ENCODE peak calls at places on chromosomes 4 and X, in ten cellular contexts. C is cardiac muscle cell, T is AG09309, D is uterus, A is WERI-Rb-1, Q is gastrocnemius medialis, M is PC-9, O is lower leg skin, R is BJ, X is tibial artery. K is an unnamed sample.

GRCh38 chr4:46258436-46258835 is 131.5 kb downstream of the GABRA2 start:
- DNase-seq in C (no peak), T (no peak), D (no peak), A (no peak), Q (no peak), M (no peak), O (no peak), R (no peak), X (no peak), K (no peak)

GRCh38 chr4:138953962-138954371 is 61.6 kb upstream of the NOCT start:
- DNase-seq in C (peak; percentile 96), T (peak; percentile 87), D (peak; percentile 24), A (no peak), Q (no peak), M (peak; percentile 62), O (no peak), R (peak; percentile 85), X (no peak), K (peak; percentile 31)

GRCh38 chr4:148737071-148737470 is 294.9 kb upstream of the NR3C2 start:
- DNase-seq in C (no peak), T (no peak), D (no peak), A (no peak), Q (no peak), M (no peak), O (no peak), R (no peak), X (no peak), K (no peak)

GRCh38 chrX:110123331-110123782 is 120.4 kb downstream of the TMEM164 start:
- DNase-seq in C (peak; percentile 41), T (no peak), D (no peak), A (no peak), Q (no peak), M (no peak), O (no peak), R (no peak), X (no peak), K (no peak)

GRCh38 chr4:173829565-173829964 is 299.5 kb upstream of the HAND2 start:
- DNase-seq in C (no peak), T (no peak), D (no peak), A (no peak), Q (no peak), M (no peak), O (no peak), R (no peak), X (no peak), K (no peak)

GRCh38 chr4:185215261-185215660 is 5.9 kb downstream of the SNX25 start:
- DNase-seq in C (no peak), T (no peak), D (no peak), A (no peak), Q (no peak), M (no peak), O (no peak), R (no peak), X (no peak), K (no peak)

GRCh38 chr4:29423836-29424721 is 1296.1 kb upstream of the PCDH7 start:
- DNase-seq in C (peak; percentile 17), T (peak; percentile 68), D (no peak), A (no peak), Q (no peak), M (no peak), O (no peak), R (peak; percentile 46), X (no peak), K (peak; percentile 7)

GRCh38 chrX:81489987-81490386 is 288.1 kb downstream of the SH3BGRL start:
- DNase-seq in C (no peak), T (no peak), D (no peak), A (no peak), Q (no peak), M (no peak), O (no peak), R (no peak), X (no peak), K (no peak)

GRCh38 chr4:10117424-10118354 is 1.1 kb upstream of the WDR1 start:
- DNase-seq in C (peak; percentile 57), T (no peak), D (peak; percentile 44), A (no peak), Q (peak; percentile 38), M (no peak), O (no peak), R (no peak), X (peak; percentile 75), K (no peak)

GRCh38 chrX:23436875-23437274 is 102.2 kb downstream of the PTCHD1 start:
- DNase-seq in C (peak; percentile 2), T (no peak), D (no peak), A (no peak), Q (no peak), M (no peak), O (no peak), R (no peak), X (no peak), K (no peak)

DNA sequence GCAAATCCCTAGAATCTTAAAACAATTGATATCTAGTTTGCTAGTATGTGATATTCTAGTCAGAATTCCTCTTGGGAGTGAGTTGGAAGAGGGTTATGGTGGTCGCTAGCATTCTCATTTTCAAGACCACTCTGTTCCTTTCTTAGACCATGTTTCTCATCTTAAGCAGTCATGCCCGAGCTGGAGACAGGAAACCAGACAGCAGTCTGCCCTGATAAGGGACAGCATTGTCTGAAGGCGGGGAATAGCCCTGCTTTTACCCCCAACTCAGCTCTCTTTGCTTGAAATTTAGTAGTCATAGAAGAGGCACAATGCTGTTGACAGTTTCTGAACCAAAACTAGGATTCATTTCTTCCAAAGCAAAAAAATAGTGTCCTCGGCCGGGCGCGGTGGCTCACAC is 5.2 kb downstream of the KLF3 start:
- DNase-seq in C (peak; percentile 53), T (no peak), D (no peak), A (no peak), Q (no peak), M (no peak), O (no peak), R (no peak), X (no peak), K (no peak)
- H3K4me3 ChIP-seq in C (no peak overlapping the region), T (no peak overlapping the region), D (no peak overlapping the region), A (no peak overlapping the region), Q (no peak overlapping the region), M (peak overlapping the region; percentile 72), O (no peak overlapping the region), R (no peak overlapping the region), X (no peak overlapping the region), K (no peak overlapping the region)

DNA sequence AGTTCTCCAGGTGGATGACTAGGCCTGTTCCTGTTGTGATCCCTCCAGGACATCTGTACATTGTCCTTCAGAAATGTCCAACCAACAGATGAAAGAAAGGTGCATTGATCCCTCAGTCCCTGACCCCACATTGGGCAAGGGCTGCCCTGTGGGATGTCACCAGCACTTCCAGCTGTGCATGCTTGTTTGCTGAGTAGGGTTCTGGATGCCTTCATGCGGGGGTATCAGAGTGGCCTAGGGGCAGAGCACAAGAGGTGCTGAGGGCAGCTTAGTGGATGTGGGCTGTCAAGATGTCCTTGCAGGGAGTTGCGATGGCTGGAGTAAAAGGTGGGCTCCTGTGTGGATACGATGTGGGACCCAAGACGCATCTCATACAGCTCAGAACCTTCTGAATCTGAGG is 112.5 kb downstream of the PALLD start:
- DNase-seq in C (no peak), T (no peak), D (no peak), A (no peak), Q (no peak), M (no peak), O (no peak), R (no peak), X (no peak), K (no peak)
- H3K4me3 ChIP-seq in C (no peak overlapping the region), T (no peak overlapping the region), D (no peak overlapping the region), A (no peak overlapping the region), Q (no peak overlapping the region), M (no peak overlapping the region), O (no peak overlapping the region), R (no peak overlapping the region), X (no peak overlapping the region), K (no peak overlapping the region)

GRCh38 chrX:153966283-153966688 is 5.3 kb downstream of the HCFC1 start:
- DNase-seq in C (no peak), T (no peak), D (peak; percentile 39), A (no peak), Q (peak; percentile 81), M (no peak), O (no peak), R (no peak), X (peak; percentile 81), K (no peak)

GRCh38 chrX:153968754-153969124 is 2.9 kb downstream of the HCFC1 start:
- DNase-seq in C (no peak), T (no peak), D (no peak), A (peak; percentile 79), Q (peak; percentile 73), M (no peak), O (no peak), R (no peak), X (no peak), K (no peak)

GRCh38 chrX:153968255-153968654 is 3.4 kb downstream of the HCFC1 start:
- DNase-seq in C (no peak), T (no peak), D (no peak), A (no peak), Q (no peak), M (no peak), O (no peak), R (no peak), X (no peak), K (no peak)

GRCh38 chrX:153966841-153967535 is 4.6 kb downstream of the HCFC1 start:
- DNase-seq in C (no peak), T (no peak), D (no peak), A (no peak), Q (no peak), M (no peak), O (no peak), R (no peak), X (no peak), K (no peak)

DNA sequence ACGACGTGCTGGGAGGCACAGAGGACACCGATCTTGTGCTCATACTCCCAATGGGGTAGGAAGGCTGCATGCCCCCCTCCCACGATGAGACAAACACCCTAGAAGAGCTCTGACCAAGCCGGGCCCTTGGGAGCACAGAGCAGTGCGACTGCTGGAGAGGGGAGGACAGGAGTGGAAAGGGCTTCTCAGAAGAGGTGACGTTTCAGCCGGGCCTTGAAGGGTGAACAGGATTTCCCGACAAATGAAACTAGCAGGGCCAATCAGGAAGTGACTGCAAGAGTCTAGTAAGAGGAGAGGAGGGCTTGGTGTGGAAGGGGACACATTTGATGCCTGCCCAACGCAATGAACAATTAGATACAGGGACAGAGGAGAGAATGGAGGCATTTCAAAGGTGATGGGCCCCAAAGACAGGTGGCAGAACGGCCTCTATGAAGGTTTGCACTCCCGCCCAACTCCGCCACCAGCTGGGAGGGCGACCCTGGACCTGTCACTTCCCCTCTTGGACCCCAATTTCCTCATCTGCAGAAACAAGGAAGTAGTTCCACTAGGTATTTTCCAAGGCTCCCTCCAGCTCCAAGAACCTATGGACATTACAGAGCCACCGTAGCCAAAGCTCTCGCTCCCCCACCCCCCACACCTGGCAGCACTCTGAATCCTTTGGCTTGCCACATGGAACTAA is 3.9 kb downstream of the HCFC1 start:
- DNase-seq in C (no peak), T (no peak), D (no peak), A (no peak), Q (no peak), M (no peak), O (no peak), R (no peak), X (no peak), K (no peak)
- H3K4me3 ChIP-seq in C (no peak overlapping the region), T (no peak overlapping the region), D (no peak overlapping the region), A (no peak overlapping the region), Q (no peak overlapping the region), M (no peak overlapping the region), O (no peak overlapping the region), R (no peak overlapping the region), X (no peak overlapping the region), K (peak overlapping the region; percentile 73)

DNA sequence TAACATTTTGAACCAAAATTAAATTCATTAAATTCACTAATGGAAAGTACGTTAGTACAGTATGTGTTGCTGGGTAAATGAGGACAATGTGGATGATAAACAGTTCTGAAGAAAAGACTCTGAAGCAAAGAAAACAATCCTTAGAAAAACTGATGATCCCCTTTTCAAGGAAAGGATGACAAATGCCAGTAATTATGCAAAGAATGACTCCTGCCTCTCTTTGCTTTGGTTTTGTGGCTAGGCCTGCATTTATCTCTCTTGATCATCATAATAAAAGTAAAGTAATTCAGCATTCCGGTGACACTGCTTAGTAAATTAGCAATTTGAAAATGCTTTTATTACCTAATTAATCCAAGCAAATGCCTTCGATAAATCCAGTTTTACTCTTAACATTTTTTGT is 652.2 kb upstream of the DIPK2B start:
- DNase-seq in C (no peak), T (no peak), D (no peak), A (no peak), Q (no peak), M (peak; percentile 48), O (no peak), R (no peak), X (no peak), K (no peak)
- H3K4me3 ChIP-seq in C (no peak overlapping the region), T (no peak overlapping the region), D (no peak overlapping the region), A (no peak overlapping the region), Q (no peak overlapping the region), M (peak overlapping the region; percentile 69), O (no peak overlapping the region), R (no peak overlapping the region), X (no peak overlapping the region), K (no peak overlapping the region)

K was measured in HFF-Myc.